ENCODE peak calls at places on chromosomes 11 and 22, in ten cellular contexts. K is SK-MEL-5; D is naive thymus-derived CD4-positive, alpha-beta T cell; V is AG09319; L is stomach; Y is central memory CD8-positive, alpha-beta T cell; F is M059J; W is NCI-H1092 treated with DMSO at 0.1 percent for 48 hours; Z is iris pigment epithelial cell; O is epithelial cell of esophagus. E is an unnamed sample.

GRCh38 chr22:28716686-28717085 is 24.9 kb downstream of the CHEK2 start:
- DNase-seq in K (no peak), D (no peak), V (no peak), L (no peak), Y (no peak), F (no peak), W (no peak), Z (peak), O (no peak), E (no peak)

GRCh38 chr11:131712897-131713296 is 342.5 kb downstream of the NTM start:
- DNase-seq in K (no peak), D (no peak), V (no peak), L (no peak), Y (no peak), F (no peak), W (no peak), Z (no peak), O (no peak), E (no peak)

GRCh38 chr11:114179234-114179941 is 116.8 kb upstream of the NNMT start:
- DNase-seq in K (no peak), D (no peak), V (no peak), L (peak), Y (no peak), F (no peak), W (peak), Z (peak), O (no peak), E (no peak)

GRCh38 chr22:20036119-20036518 is 15.2 kb downstream of the TANGO2 start:
- DNase-seq in K (no peak), D (no peak), V (no peak), L (no peak), Y (no peak), F (no peak), W (no peak), Z (no peak), O (no peak), E (no peak)

GRCh38 chr11:105296806-105297205 is 157.2 kb upstream of the CARD18 start:
- DNase-seq in K (no peak), D (no peak), V (no peak), L (no peak), Y (no peak), F (no peak), W (no peak), Z (no peak), O (no peak), E (no peak)

GRCh38 chr22:46598224-46598623 is 22.0 kb upstream of the GRAMD4 start:
- DNase-seq in K (no peak), D (no peak), V (no peak), L (no peak), Y (no peak), F (no peak), W (no peak), Z (no peak), O (peak), E (no peak)

GRCh38 chr11:23778971-23779370 is 717.9 kb upstream of the LUZP2 start:
- DNase-seq in K (no peak), D (no peak), V (no peak), L (no peak), Y (no peak), F (peak), W (no peak), Z (peak), O (no peak), E (no peak)

GRCh38 chr11:94325681-94326080 is 21.3 kb downstream of the IZUMO1R start:
- DNase-seq in K (peak), D (no peak), V (no peak), L (peak), Y (peak), F (no peak), W (no peak), Z (peak), O (peak), E (no peak)

GRCh38 chr11:18472587-18472986 is 16.9 kb downstream of the LDHAL6A start:
- DNase-seq in K (no peak), D (no peak), V (no peak), L (no peak), Y (no peak), F (no peak), W (no peak), Z (no peak), O (no peak), E (no peak)

GRCh38 chr22:41838842-41839618 is 6.1 kb downstream of the SREBF2 start:
- DNase-seq in K (no peak), D (no peak), V (no peak), L (no peak), Y (no peak), F (no peak), W (no peak), Z (no peak), O (peak), E (no peak)

GRCh38 chr11:64655901-64656601 is 65.0 kb downstream of the SLC22A12 start:
- DNase-seq in K (no peak), D (no peak), V (no peak), L (no peak), Y (no peak), F (no peak), W (no peak), Z (no peak), O (peak), E (no peak)

GRCh38 chr11:14607713-14608112 is 35.9 kb upstream of the PDE3B start:
- DNase-seq in K (no peak), D (no peak), V (no peak), L (no peak), Y (no peak), F (no peak), W (no peak), Z (no peak), O (no peak), E (no peak)

GRCh38 chr11:11536650-11537049 is 85.2 kb downstream of the GALNT18 start:
- DNase-seq in K (no peak), D (no peak), V (no peak), L (no peak), Y (no peak), F (no peak), W (no peak), Z (no peak), O (no peak), E (no peak)

GRCh38 chr11:73334244-73335203 is 26.4 kb downstream of the ARHGEF17 start:
- DNase-seq in K (peak), D (no peak), V (peak), L (peak), Y (no peak), F (peak), W (no peak), Z (peak), O (peak), E (no peak)

GRCh38 chr22:49426098-49426497 is 401.6 kb downstream of the BRD1 start:
- DNase-seq in K (no peak), D (no peak), V (no peak), L (no peak), Y (no peak), F (no peak), W (no peak), Z (no peak), O (no peak), E (no peak)

GRCh38 chr22:38017939-38018885 is 33.9 kb upstream of the SOX10 start:
- DNase-seq in K (no peak), D (no peak), V (no peak), L (no peak), Y (no peak), F (no peak), W (no peak), Z (no peak), O (no peak), E (no peak)

GRCh38 chr11:71502871-71503435 is 24.1 kb upstream of the KRTAP5-7 start:
- DNase-seq in K (no peak), D (no peak), V (no peak), L (no peak), Y (no peak), F (no peak), W (no peak), Z (no peak), O (no peak), E (no peak)

E was measured in NCI-H2081.